ENCODE peak calls at places on chromosomes 5 and 9, in five cellular contexts. Q is cardiac muscle cell, B is H54, P is iris pigment epithelial cell, W is T-cell. L is an unnamed sample.

GRCh38 chr5:17067657-17068392 is 131.7 kb upstream of the MYO10 start:
- DNase-seq in Q (no peak), B (no peak), P (no peak), W (no peak), L (no peak)

GRCh38 chr5:52604151-52604550 is 183.6 kb upstream of the ITGA1 start:
- DNase-seq in Q (no peak), B (no peak), P (no peak), W (no peak), L (no peak)

GRCh38 chr5:38621331-38621730 is 64.9 kb upstream of the LIFR start:
- DNase-seq in Q (no peak), B (no peak), P (no peak), W (no peak), L (no peak)

GRCh38 chr9:75892168-75892901 is 1.9 kb downstream of the PCSK5 start:
- DNase-seq in Q (peak; percentile 38), B (no peak), P (no peak), W (no peak), L (peak; percentile 20)

GRCh38 chr5:158832096-158832495 is 267.6 kb downstream of the EBF1 start:
- DNase-seq in Q (no peak), B (no peak), P (no peak), W (no peak), L (peak; percentile 15)

GRCh38 chr5:6379246-6379645 is 899 bp upstream of the MED10 start:
- DNase-seq in Q (no peak), B (no peak), P (no peak), W (no peak), L (no peak)

GRCh38 chr5:170111088-170111796 is 5.5 kb downstream of the FOXI1 start:
- DNase-seq in Q (no peak), B (no peak), P (no peak), W (no peak), L (no peak)

GRCh38 chr5:1332461-1333001 is 12.4 kb downstream of the CLPTM1L start:
- DNase-seq in Q (peak; percentile 30), B (no peak), P (no peak), W (no peak), L (peak; percentile 54)

GRCh38 chr9:36903541-36904435 is 130.3 kb downstream of the PAX5 start:
- DNase-seq in Q (no peak), B (no peak), P (peak; percentile 92), W (no peak), L (peak; percentile 78)

GRCh38 chr5:168951341-168951740 is 349.6 kb downstream of the SLIT3 start:
- DNase-seq in Q (no peak), B (no peak), P (no peak), W (no peak), L (no peak)

GRCh38 chr9:89523948-89524347 is 26.0 kb upstream of the SEMA4D start:
- DNase-seq in Q (no peak), B (no peak), P (no peak), W (peak; percentile 70), L (no peak)

GRCh38 chr5:167504276-167504675 is 787.2 kb upstream of the WWC1 start:
- DNase-seq in Q (no peak), B (no peak), P (no peak), W (no peak), L (no peak)

GRCh38 chr9:103999375-104000062 is 94.6 kb upstream of the SMC2 start:
- DNase-seq in Q (no peak), B (no peak), P (no peak), W (no peak), L (no peak)

GRCh38 chr5:95102080-95102479 is 182.8 kb downstream of the MCTP1 start:
- DNase-seq in Q (no peak), B (no peak), P (no peak), W (no peak), L (peak; percentile 37)

GRCh38 chr9:126326228-126327015 is at the start of gene MVB12B:
- DNase-seq in Q (peak; percentile 70), B (peak; percentile 80), P (peak; percentile 18), W (peak; percentile 59), L (no peak)

GRCh38 chr9:21095561-21095960 is 17.8 kb upstream of the IFNB1 start:
- DNase-seq in Q (no peak), B (no peak), P (no peak), W (no peak), L (no peak)

GRCh38 chr5:137560414-137560813 is 61.3 kb upstream of the SPOCK1 start:
- DNase-seq in Q (no peak), B (no peak), P (peak; percentile 23), W (no peak), L (no peak)

GRCh38 chr5:16057277-16057676 is 122.3 kb downstream of the MARCHF11 start:
- DNase-seq in Q (no peak), B (no peak), P (peak; percentile 28), W (no peak), L (no peak)

GRCh38 chr9:137455361-137455991 is 3.7 kb downstream of the NSMF start:
- DNase-seq in Q (no peak), B (no peak), P (no peak), W (no peak), L (no peak)

GRCh38 chr5:133938039-133938821 is 30.2 kb downstream of the C5orf15 start:
- DNase-seq in Q (no peak), B (no peak), P (no peak), W (no peak), L (no peak)

GRCh38 chr9:4375424-4376195 is 75.7 kb upstream of the GLIS3 start:
- DNase-seq in Q (peak; percentile 38), B (peak; percentile 15), P (peak; percentile 86), W (no peak), L (peak; percentile 55)

GRCh38 chr9:33180526-33181184 is 13.5 kb upstream of the B4GALT1 start:
- DNase-seq in Q (no peak), B (no peak), P (peak; percentile 48), W (no peak), L (peak; percentile 56)

GRCh38 chr5:133523921-133524320 is 88.4 kb downstream of the FSTL4 start:
- DNase-seq in Q (no peak), B (no peak), P (no peak), W (no peak), L (no peak)

GRCh38 chr5:62731011-62731410 is 152.4 kb downstream of the LRRC70 start:
- DNase-seq in Q (no peak), B (no peak), P (no peak), W (no peak), L (no peak)

GRCh38 chr5:95392593-95393182 is 1.5 kb downstream of the FAM81B start:
- DNase-seq in Q (peak; percentile 14), B (no peak), P (peak; percentile 51), W (no peak), L (peak; percentile 27)

GRCh38 chr9:137454145-137454505 is 5.0 kb downstream of the NSMF start:
- DNase-seq in Q (peak; percentile 53), B (no peak), P (no peak), W (peak; percentile 47), L (no peak)

GRCh38 chr9:128339761-128340690 is at the start of gene SLC27A4:
- DNase-seq in Q (peak; percentile 90), B (peak; percentile 96), P (peak; percentile 81), W (peak; percentile 78), L (peak; percentile 63)

L was measured in LHCN-M2.